ENCODE peak calls at places on chromosomes 16 and 17, in four cellular contexts. Z, V, X and I are unnamed samples.

GRCh38 chr17:35236821-35237220 is 6.1 kb upstream of the SLFN5 start:
- DNase-seq in V (no peak), X (no peak), Z (no peak), I (no peak)

GRCh38 chr17:29621751-29622194 is 939 bp downstream of the CORO6 start:
- DNase-seq in Z (no peak), V (no peak), X (peak), I (no peak)

GRCh38 chr16:89562939-89563338 is 2.5 kb downstream of the RPL13 start:
- DNase-seq in X (no peak), V (no peak), Z (no peak), I (no peak)

GRCh38 chr16:58105619-58106018 is 23.6 kb downstream of the CFAP20 start:
- DNase-seq in Z (no peak), V (no peak), X (no peak), I (no peak)

GRCh38 chr16:15928261-15929104 is 20.9 kb upstream of the ABCC1 start:
- DNase-seq in X (no peak), V (no peak), Z (no peak), I (no peak)

GRCh38 chr16:85259831-85260165 is 147.5 kb upstream of the CIBAR2 start:
- DNase-seq in Z (no peak), X (peak), V (no peak), I (peak)

GRCh38 chr17:61322316-61323014 is 77.2 kb upstream of the TBX2 start:
- DNase-seq in Z (no peak), X (no peak), V (no peak), I (no peak)

GRCh38 chr17:82943751-82944150 is 103.9 kb upstream of the ZNF750 start:
- DNase-seq in X (no peak), V (no peak), Z (no peak), I (no peak)

GRCh38 chr17:68057531-68057952 is 22.0 kb downstream of the KPNA2 start:
- DNase-seq in V (peak), X (peak), Z (peak), I (peak)

GRCh38 chr17:73803867-73804539 is 159.8 kb upstream of the SDK2 start:
- DNase-seq in Z (no peak), V (no peak), X (no peak), I (no peak)

GRCh38 chr16:4746991-4747574 is 12.7 kb downstream of the DNAAF8 start:
- DNase-seq in V (peak), X (no peak), Z (no peak), I (no peak)

GRCh38 chr17:48456584-48456983 is 26.6 kb upstream of the SKAP1 start:
- DNase-seq in X (no peak), V (no peak), Z (no peak), I (peak)

GRCh38 chr17:64506576-64507417 is at the start of gene CEP95:
- DNase-seq in X (peak), Z (peak), V (peak), I (peak)

GRCh38 chr16:11270602-11271162 is 1.6 kb upstream of the TNP2 start:
- DNase-seq in X (no peak), Z (no peak), V (no peak), I (no peak)

GRCh38 chr17:63841350-63842172 is 924 bp downstream of the SMARCD2 start:
- DNase-seq in Z (peak), X (peak), V (peak), I (peak)

GRCh38 chr17:83046759-83047478 is 32.5 kb upstream of the METRNL start:
- DNase-seq in X (no peak), Z (no peak), V (no peak), I (no peak)

GRCh38 chr16:50603206-50604064 is 55.2 kb downstream of the NKD1 start:
- DNase-seq in Z (no peak), X (no peak), V (peak), I (no peak)

GRCh38 chr17:19747829-19748806 is at the start of gene ALDH3A1:
- DNase-seq in V (no peak), X (no peak), Z (no peak), I (no peak)

GRCh38 chr17:1414634-1415033 is 14.6 kb upstream of the YWHAE start:
- DNase-seq in V (no peak), X (no peak), Z (no peak), I (no peak)

GRCh38 chr16:85673529-85674417 is 15.0 kb downstream of the GINS2 start:
- DNase-seq in X (peak), Z (peak), V (peak), I (no peak)

GRCh38 chr17:27296427-27296979 is 2.6 kb downstream of the WSB1 start:
- DNase-seq in V (peak), X (no peak), Z (no peak), I (no peak)

GRCh38 chr16:47565454-47565853 is 104.3 kb downstream of the PHKB start:
- DNase-seq in X (no peak), V (peak), Z (peak), I (no peak)

GRCh38 chr17:57739402-57740224 is 5.5 kb downstream of the CCDC182 start:
- DNase-seq in X (peak), V (peak), Z (no peak), I (peak)

GRCh38 chr16:81067166-81067565 is 9.9 kb downstream of the C16orf46 start:
- DNase-seq in Z (no peak), X (no peak), V (no peak), I (no peak)

GRCh38 chr16:66660422-66661209 is 35.9 kb downstream of the CMTM4 start:
- DNase-seq in X (peak), V (peak), Z (peak), I (peak)

GRCh38 chr17:19328441-19329061 is 34.0 kb downstream of the B9D1 start:
- DNase-seq in Z (no peak), V (no peak), X (no peak), I (no peak)

GRCh38 chr17:48012151-48012520 is 25.5 kb downstream of the COPZ2 start:
- DNase-seq in X (peak), V (no peak), Z (no peak), I (peak)

GRCh38 chr17:49349535-49349934 is 12.5 kb downstream of the ZNF652 start:
- DNase-seq in X (no peak), Z (no peak), V (no peak), I (no peak)

GRCh38 chr17:69477204-69477899 is 62.9 kb downstream of the MAP2K6 start:
- DNase-seq in V (no peak), X (no peak), Z (no peak), I (no peak)

GRCh38 chr16:25033852-25034251 is 18.7 kb upstream of the ARHGAP17 start:
- DNase-seq in X (no peak), V (peak), Z (no peak), I (no peak)

GRCh38 chr17:44503080-44503842 is at the start of gene GPATCH8:
- DNase-seq in X (peak), V (peak), Z (peak), I (peak)

GRCh38 chr17:1078831-1079561 is 82.1 kb downstream of the TIMM22 start:
- DNase-seq in X (peak), V (peak), Z (no peak), I (no peak)

GRCh38 chr16:20306401-20306800 is 20.9 kb downstream of the GP2 start:
- DNase-seq in Z (no peak), V (no peak), X (no peak), I (no peak)

GRCh38 chr17:73025041-73025440 is 67.4 kb downstream of the SLC39A11 start:
- DNase-seq in X (no peak), Z (no peak), V (no peak), I (no peak)

GRCh38 chr16:13429411-13429810 is 490.5 kb upstream of the ERCC4 start:
- DNase-seq in Z (no peak), V (no peak), X (no peak), I (no peak)

GRCh38 chr16:53692146-53692545 is 11.5 kb downstream of the RPGRIP1L start:
- DNase-seq in V (peak), X (no peak), Z (no peak), I (no peak)

GRCh38 chr17:39769974-39770587 is 32.3 kb downstream of the GRB7 start:
- DNase-seq in Z (no peak), X (no peak), V (no peak), I (no peak)

GRCh38 chr17:259341-259976 is 78.0 kb upstream of the DOC2B start:
- DNase-seq in X (no peak), V (no peak), Z (no peak), I (peak)

GRCh38 chr17:69812240-69812837 is 262.7 kb upstream of the KCNJ16 start:
- DNase-seq in X (no peak), Z (no peak), V (peak), I (no peak)

GRCh38 chr16:79261461-79261860 is 339.1 kb downstream of the MAF start:
- DNase-seq in Z (no peak), V (no peak), X (peak), I (peak)
- TF ChIP-seq CTCF in Z (no peak), V (no peak), X (no peak), I (peak)

GRCh38 chr16:70553645-70554044 is 30.0 kb downstream of the SF3B3 start:
- DNase-seq in Z (no peak), X (no peak), V (peak), I (no peak)
- H3K27ac ChIP-seq in Z (no peak), X (peak), V (peak), I (no peak)

GRCh38 chr17:79742951-79743476 is 12.3 kb downstream of the ENPP7 start:
- DNase-seq in Z (no peak), V (no peak), X (peak), I (no peak)
- TF ChIP-seq CTCF in Z (no peak), V (no peak), X (no peak), I (no peak)

DNA sequence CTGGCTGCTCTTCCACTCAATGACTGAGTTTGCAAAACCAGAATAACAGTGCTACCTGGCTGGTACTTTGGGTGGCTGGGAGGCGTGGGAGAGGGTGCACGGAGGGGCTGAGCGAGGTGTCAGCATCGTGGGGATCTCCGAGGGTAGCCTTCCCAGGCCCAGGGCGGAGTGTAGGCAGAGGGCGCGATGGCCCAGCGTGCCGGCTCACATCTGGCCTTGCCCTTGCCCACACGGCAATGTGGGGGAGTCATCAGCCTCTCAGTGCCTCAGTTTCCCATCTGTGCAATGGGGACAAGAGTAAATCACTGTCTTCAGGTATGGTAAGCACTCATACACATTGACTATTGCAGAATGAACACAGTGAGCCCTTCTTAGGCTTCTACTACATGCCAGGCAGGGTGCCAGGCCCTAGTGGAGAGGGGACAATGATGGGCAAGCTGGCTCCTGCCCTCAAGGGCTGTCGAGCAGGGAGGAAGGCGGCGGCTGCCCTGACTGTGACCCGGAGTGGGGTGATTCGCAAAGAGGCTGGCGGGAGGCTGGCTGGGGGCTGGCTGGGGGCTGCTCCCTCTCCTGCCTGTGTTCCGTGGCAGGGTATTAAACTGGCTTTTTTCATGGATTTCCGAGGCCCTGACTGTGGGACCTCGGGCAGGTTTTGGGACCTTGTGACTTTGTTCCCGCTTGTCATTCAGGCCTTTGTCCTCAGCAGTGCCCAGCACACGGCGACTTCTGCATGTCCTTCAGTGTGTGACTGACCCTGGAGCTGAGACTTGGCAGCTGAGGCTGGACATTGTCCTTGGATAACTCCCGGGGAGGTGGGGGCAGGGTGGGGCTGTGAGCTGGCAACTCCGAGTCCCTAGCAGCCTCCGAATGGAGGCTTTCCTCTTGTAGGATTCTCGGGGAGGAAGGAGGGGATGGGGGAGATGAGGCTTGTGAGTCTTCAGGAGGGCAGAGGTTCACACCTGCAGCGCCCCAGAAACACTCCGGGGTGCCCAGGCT is 243.1 kb downstream of the SEC14L1 start:
- DNase-seq in X (no peak), Z (no peak), V (no peak), I (no peak)
- H3K27ac ChIP-seq in X (no peak), Z (peak), V (peak), I (peak)